ENCODE peak calls at places on chromosomes 4 and X, in five cellular contexts. Y is A549, P is Peyer's patch, W is stomach, S is testis. Q is an unnamed sample.

GRCh38 chr4:112031712-112032328 is 113.4 kb upstream of the FAM241A start:
- DNase-seq in Y (peak; percentile 7), W (no peak), P (no peak), S (peak; percentile 17), Q (no peak)

GRCh38 chr4:30746735-30747134 is 26.6 kb downstream of the PCDH7 start:
- DNase-seq in P (no peak), Y (no peak), W (no peak), S (no peak), Q (no peak)

GRCh38 chrX:57929373-57929772 is 19.1 kb upstream of the ZXDA start:
- DNase-seq in W (no peak), S (no peak), Y (no peak), P (no peak), Q (no peak)

GRCh38 chr4:41933997-41934812 is 1.0 kb upstream of the TMEM33 start:
- DNase-seq in S (peak; percentile 54), W (no peak), Y (no peak), P (no peak), Q (no peak)

GRCh38 chr4:108053281-108053701 is 63.6 kb downstream of the HADH start:
- DNase-seq in P (no peak), W (no peak), S (no peak), Y (no peak), Q (no peak)

GRCh38 chrX:110346681-110347080 is 12.0 kb upstream of the RTL9 start:
- DNase-seq in P (no peak), W (peak; percentile 27), S (peak; percentile 70), Y (no peak), Q (no peak)

GRCh38 chrX:40531056-40531826 is 49.5 kb upstream of the ATP6AP2 start:
- DNase-seq in Y (no peak), S (no peak), W (no peak), P (no peak), Q (no peak)

GRCh38 chrX:115591420-115591819 is 30.4 kb downstream of the PLS3 start:
- DNase-seq in W (no peak), Y (no peak), S (no peak), P (no peak), Q (no peak)

GRCh38 chrX:80216086-80216485 is 201.5 kb downstream of the TBX22 start:
- DNase-seq in S (no peak), W (no peak), Y (peak; percentile 0), P (no peak), Q (no peak)

GRCh38 chrX:105533951-105534350 is 288.4 kb upstream of the NRK start:
- DNase-seq in Y (no peak), W (no peak), P (no peak), S (no peak), Q (no peak)

GRCh38 chrX:151030845-151031244 is 47.7 kb downstream of the HMGB3 start:
- DNase-seq in S (no peak), W (no peak), P (no peak), Y (no peak), Q (no peak)

GRCh38 chrX:10011991-10012390 is 44.8 kb downstream of the CLDN34 start:
- DNase-seq in S (no peak), Y (no peak), W (no peak), P (no peak), Q (no peak)

GRCh38 chrX:45322382-45322781 is 121.7 kb upstream of the DIPK2B start:
- DNase-seq in S (peak; percentile 38), P (no peak), W (peak; percentile 44), Y (peak; percentile 16), Q (peak; percentile 8)

GRCh38 chrX:134006484-134007161 is 21.2 kb upstream of the GPC3 start:
- DNase-seq in W (no peak), Y (no peak), S (no peak), P (no peak), Q (no peak)

GRCh38 chrX:34656842-34657780 is at the start of gene TMEM47:
- DNase-seq in P (peak; percentile 67), S (peak; percentile 68), Y (peak; percentile 40), W (peak; percentile 71), Q (peak; percentile 55)

GRCh38 chr4:45438047-45438446 is 685.8 kb downstream of the GABRG1 start:
- DNase-seq in P (no peak), S (no peak), Y (no peak), W (no peak), Q (no peak)

GRCh38 chr4:153143527-153144348 is 60.5 kb upstream of the TRIM2 start:
- DNase-seq in Y (no peak), P (no peak), S (no peak), W (peak; percentile 35), Q (no peak)

DNA sequence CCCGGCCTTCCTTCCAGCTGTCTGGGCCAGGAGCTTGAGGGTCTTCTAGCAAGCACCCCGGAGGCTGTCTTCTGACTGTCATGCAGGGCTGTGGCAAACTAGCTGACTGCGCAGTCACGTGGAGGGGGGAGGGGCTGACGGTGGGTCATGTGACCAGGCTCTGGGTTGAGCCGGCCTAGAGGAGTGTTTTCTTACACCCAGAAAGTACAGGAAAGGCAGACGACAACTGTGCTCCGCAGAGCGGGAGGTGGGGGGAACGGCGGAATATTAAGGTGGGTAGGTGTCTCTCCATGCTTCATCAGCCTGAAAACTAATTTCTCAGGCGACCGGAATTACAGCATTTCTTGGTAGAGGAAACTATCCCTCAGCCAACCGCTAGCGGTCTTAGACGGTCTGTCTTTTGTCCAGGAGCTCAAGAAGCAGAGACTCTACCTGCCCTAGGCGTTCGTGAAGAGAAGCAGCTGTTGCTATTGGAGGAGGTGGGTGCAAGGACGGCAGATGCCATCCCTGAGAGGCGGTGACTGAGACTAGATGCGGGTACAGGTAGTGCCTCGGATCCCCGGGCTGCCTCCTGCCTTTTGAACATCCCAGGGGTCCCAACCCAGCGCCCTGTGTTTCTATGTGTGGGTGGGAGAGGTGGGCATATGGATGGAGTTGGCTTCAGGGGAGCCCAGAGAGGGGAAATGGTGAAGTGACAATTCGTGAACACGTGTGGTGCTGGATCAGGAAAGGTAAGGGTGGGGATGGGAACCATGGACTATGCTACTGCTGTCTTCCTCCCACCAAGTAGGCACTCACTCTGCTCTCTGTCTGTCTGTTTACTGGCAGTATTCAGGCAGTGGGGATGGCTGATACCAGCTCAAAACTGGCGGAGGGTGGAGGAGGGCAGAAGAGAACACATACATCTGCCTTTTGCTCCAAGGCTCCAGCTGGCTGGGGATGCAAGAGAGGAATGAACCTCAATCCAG is 8.8 kb downstream of the GPRASP1 start:
- DNase-seq in S (peak; percentile 92), P (peak; percentile 89), W (peak; percentile 84), Y (peak; percentile 69), Q (peak; percentile 80)
- TF ChIP-seq POLR2A in S (no peak), P (peak; percentile 43), W (no peak), Y (peak; percentile 41), Q (peak; percentile 47)

DNA sequence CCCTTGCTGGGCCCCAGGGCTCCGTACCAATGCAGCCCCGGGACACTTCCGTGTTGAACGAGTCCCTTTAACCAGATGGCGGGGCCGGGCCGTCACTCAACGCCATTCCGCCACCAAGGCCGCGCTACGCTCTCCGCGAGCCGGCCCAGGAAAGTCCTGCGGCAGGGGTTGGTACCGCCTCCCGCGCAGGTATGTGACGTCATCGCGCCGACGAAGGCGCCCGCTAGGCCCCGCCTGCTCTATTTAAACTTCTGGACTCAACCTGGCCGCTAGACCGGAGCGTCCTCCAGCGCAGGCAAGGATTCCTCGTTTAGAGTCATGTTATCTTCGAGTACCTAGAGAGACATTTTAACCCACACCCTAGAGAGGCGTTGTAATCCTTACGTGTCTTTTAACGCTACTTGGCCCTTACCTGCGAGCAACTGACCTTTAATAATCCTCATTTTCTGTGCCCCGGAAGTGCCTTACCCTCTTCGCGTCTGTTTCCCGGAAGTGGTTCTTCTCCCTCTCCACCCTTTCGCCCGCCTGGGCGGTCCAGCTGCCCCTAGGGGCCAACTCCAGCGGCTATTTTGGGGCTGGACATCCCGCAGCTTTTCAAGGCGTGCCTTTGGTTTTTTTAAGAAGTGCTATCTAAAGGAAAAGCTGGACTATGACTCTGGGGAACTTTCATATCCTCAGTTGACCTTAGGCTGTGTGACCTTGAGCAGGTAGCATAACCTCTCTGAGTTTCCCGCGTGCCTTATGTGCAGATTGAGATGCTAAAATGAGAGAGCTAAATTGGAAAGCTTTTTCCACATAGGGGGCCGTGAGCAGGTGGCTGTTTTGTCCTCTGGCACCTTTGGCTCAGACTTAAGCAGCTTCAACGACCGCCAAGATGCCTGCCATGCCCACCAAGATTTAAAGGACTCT is at the start of gene PNPLA4:
- DNase-seq in W (peak; percentile 93), S (peak; percentile 87), Y (peak; percentile 55), P (peak; percentile 88), Q (peak; percentile 70)
- H3K27ac ChIP-seq in W (peak within 1 kb of the TSS; percentile 85), S (peak within 1 kb of the TSS; percentile 68), Y (peak within 1 kb of the TSS; percentile 95), P (peak within 1 kb of the TSS; percentile 82), Q (peak within 1 kb of the TSS; percentile 85)

GRCh38 chr4:2008921-2009650 is at the start of gene NELFA:
- DNase-seq in Y (peak; percentile 82), S (peak; percentile 98), W (peak; percentile 98), P (peak; percentile 98), Q (peak; percentile 93)
- TF ChIP-seq POLR2A in Y (peak; percentile 82), S (peak; percentile 25), W (peak; percentile 47), P (peak; percentile 92), Q (peak; percentile 92)

GRCh38 chr4:184408021-184408710 is 66.2 kb downstream of the IRF2 start:
- DNase-seq in W (no peak), S (no peak), P (no peak), Y (no peak), Q (no peak)
- H3K27ac ChIP-seq in W (peak overlapping the region; percentile 78), S (no peak overlapping the region), P (no peak overlapping the region), Y (no peak overlapping the region), Q (peak overlapping the region; percentile 74)

GRCh38 chr4:139018501-139018900 is 2.9 kb downstream of the NOCT start:
- DNase-seq in S (no peak), Y (no peak), P (no peak), W (no peak), Q (no peak)

GRCh38 chr4:139015948-139016451 is 419 bp downstream of the NOCT start:
- DNase-seq in P (no peak), Y (no peak), W (peak; percentile 56), S (peak; percentile 71), Q (no peak)

GRCh38 chr4:139014391-139015268 is 951 bp upstream of the NOCT start:
- DNase-seq in S (no peak), Y (peak; percentile 77), P (no peak), W (no peak), Q (no peak)

GRCh38 chr4:139017861-139018260 is 2.3 kb downstream of the NOCT start:
- DNase-seq in S (no peak), Y (no peak), W (no peak), P (no peak), Q (no peak)

GRCh38 chr4:139015269-139015947 is at the start of gene NOCT:
- DNase-seq in Y (peak; percentile 72), W (peak; percentile 92), S (peak; percentile 93), P (peak; percentile 95), Q (peak; percentile 90)
- TF ChIP-seq POLR2A in Y (peak; percentile 95), W (peak; percentile 71), S (peak; percentile 56), P (peak; percentile 95), Q (peak; percentile 87)